ENCODE peak calls at places on chromosomes 5 and 9, in five cellular contexts. C is epithelial cell of prostate; Q is AML-193; E is effector CD4-positive, alpha-beta T cell; L is substantia nigra. U is an unnamed sample.
A peak's percentile ranks its signal among the peaks of the same experiment; 100 is the strongest.

GRCh38 chr9:35798658-35799366 is 7.4 kb downstream of the NPR2 start:
- DNase-seq in C (peak; percentile 98), L (no peak), E (no peak), Q (no peak), U (no peak)

GRCh38 chr9:127140181-127140580 is 17.7 kb upstream of the ANGPTL2 start:
- DNase-seq in C (no peak), E (no peak), Q (no peak), L (no peak), U (no peak)

GRCh38 chr5:87138091-87138819 is 129.4 kb upstream of the RASA1 start:
- DNase-seq in Q (no peak), L (no peak), E (no peak), C (no peak), U (no peak)

GRCh38 chr9:117555964-117556629 is 141.2 kb upstream of the ASTN2 start:
- DNase-seq in L (peak; percentile 4), Q (peak; percentile 16), E (no peak), C (no peak), U (no peak)

GRCh38 chr5:553874-554273 is 29.6 kb upstream of the SLC9A3 start:
- DNase-seq in E (no peak), Q (no peak), C (no peak), L (no peak), U (no peak)

GRCh38 chr5:115559524-115559923 is 14.9 kb upstream of the FEM1C start:
- DNase-seq in Q (no peak), C (no peak), E (no peak), L (no peak), U (no peak)

GRCh38 chr5:109939109-109939682 is 249.5 kb downstream of the MAN2A1 start:
- DNase-seq in E (no peak), Q (no peak), L (no peak), C (no peak), U (no peak)

GRCh38 chr5:127766556-127767335 is 63.6 kb downstream of the CCDC192 start:
- DNase-seq in L (no peak), Q (no peak), E (no peak), C (no peak), U (no peak)

GRCh38 chr5:62432618-62433064 is 20.1 kb downstream of the IPO11 start:
- DNase-seq in C (no peak), E (no peak), L (no peak), Q (no peak), U (no peak)

GRCh38 chr9:127505396-127506116 is 54.2 kb downstream of the LRSAM1 start:
- DNase-seq in E (no peak), Q (peak; percentile 13), L (no peak), C (no peak), U (no peak)

GRCh38 chr9:120689860-120690259 is 24.4 kb downstream of the MEGF9 start:
- DNase-seq in E (no peak), L (no peak), Q (no peak), C (no peak), U (no peak)

GRCh38 chr9:86667307-86667706 is 280.0 kb downstream of the GAS1 start:
- DNase-seq in L (no peak), Q (no peak), E (no peak), C (no peak), U (no peak)

GRCh38 chr9:120830865-120831264 is 11.9 kb downstream of the PSMD5 start:
- DNase-seq in L (no peak), Q (no peak), E (no peak), C (no peak), U (no peak)

GRCh38 chr5:7904170-7904569 is 35.2 kb downstream of the MTRR start:
- DNase-seq in C (no peak), L (no peak), E (no peak), Q (no peak), U (no peak)

GRCh38 chr5:10036136-10036535 is 213.6 kb downstream of the ATPSCKMT start:
- DNase-seq in C (no peak), Q (no peak), L (no peak), E (no peak), U (no peak)

GRCh38 chr9:22240619-22241018 is 206.0 kb upstream of the DMRTA1 start:
- DNase-seq in L (no peak), Q (no peak), C (no peak), E (no peak), U (no peak)

GRCh38 chr9:70117835-70118319 is 74.2 kb downstream of the MAMDC2 start:
- DNase-seq in C (no peak), L (no peak), Q (no peak), E (no peak), U (no peak)

GRCh38 chr5:65704608-65705239 is 17.2 kb downstream of the SGTB start:
- DNase-seq in E (no peak), Q (no peak), C (no peak), L (no peak), U (no peak)

GRCh38 chr5:81626524-81626923 is 124.4 kb downstream of the SSBP2 start:
- DNase-seq in L (no peak), Q (no peak), C (peak; percentile 27), E (no peak), U (no peak)

GRCh38 chr5:178330791-178331404 is 98.3 kb upstream of the PHYKPL start:
- DNase-seq in L (no peak), C (no peak), E (no peak), Q (no peak), U (no peak)

GRCh38 chr5:56475689-56476486 is 242.8 kb upstream of the ANKRD55 start:
- DNase-seq in L (no peak), C (no peak), E (no peak), Q (no peak), U (no peak)

GRCh38 chr9:14165376-14166035 is 148.4 kb downstream of the NFIB start:
- DNase-seq in E (no peak), L (no peak), Q (no peak), C (no peak), U (no peak)

GRCh38 chr9:80177949-80178480 is 606.2 kb downstream of the TLE4 start:
- DNase-seq in L (no peak), Q (no peak), E (no peak), C (no peak), U (no peak)

GRCh38 chr5:172672696-172673095 is 31.6 kb downstream of the NEURL1B start:
- DNase-seq in Q (no peak), E (no peak), C (no peak), L (no peak), U (no peak)

GRCh38 chr5:65329266-65329665 is 152.5 kb downstream of the ADAMTS6 start:
- DNase-seq in L (no peak), E (no peak), Q (no peak), C (no peak), U (no peak)

GRCh38 chr5:61290815-61291214 is 41.2 kb upstream of the ZSWIM6 start:
- DNase-seq in E (no peak), C (no peak), Q (no peak), L (no peak), U (no peak)

GRCh38 chr9:26669641-26670040 is 223.0 kb downstream of the CAAP1 start:
- DNase-seq in E (no peak), Q (no peak), C (no peak), L (no peak), U (no peak)

GRCh38 chr9:26260238-26260637 is 582.0 kb upstream of the TUSC1 start:
- DNase-seq in L (no peak), C (no peak), E (no peak), Q (no peak), U (no peak)